ENCODE peak calls at places on chromosomes 7 and 10, in six cellular contexts. One of them, this sample, is unnamed.

GRCh38 chr7:12436896-12437535 is 33.4 kb upstream of the VWDE start:
- DNase-seq in WERI-Rb-1: peak; percentile 16
- DNase-seq in epithelial cell of proximal tubule: no peak
- DNase-seq in Peyer's patch: no peak
- DNase-seq in GM20000: no peak
- DNase-seq in AG09319: no peak
- DNase-seq in this sample: no peak

GRCh38 chr10:60293797-60294196 is 95.9 kb downstream of the ANK3 start:
- DNase-seq in WERI-Rb-1: no peak
- DNase-seq in AG09319: no peak
- DNase-seq in Peyer's patch: no peak
- DNase-seq in epithelial cell of proximal tubule: no peak
- DNase-seq in GM20000: no peak
- DNase-seq in this sample: no peak

GRCh38 chr10:124598196-124598595 is 136.6 kb downstream of the LHPP start:
- DNase-seq in GM20000: no peak
- DNase-seq in epithelial cell of proximal tubule: no peak
- DNase-seq in Peyer's patch: no peak
- DNase-seq in WERI-Rb-1: no peak
- DNase-seq in AG09319: no peak
- DNase-seq in this sample: no peak

GRCh38 chr10:27747096-27747451 is 1.5 kb upstream of the MKX start:
- DNase-seq in Peyer's patch: no peak
- DNase-seq in epithelial cell of proximal tubule: no peak
- DNase-seq in AG09319: no peak
- DNase-seq in WERI-Rb-1: no peak
- DNase-seq in GM20000: no peak
- DNase-seq in this sample: no peak

GRCh38 chr10:127999291-127999690 is 92.4 kb downstream of the PTPRE start:
- DNase-seq in epithelial cell of proximal tubule: no peak
- DNase-seq in WERI-Rb-1: no peak
- DNase-seq in GM20000: no peak
- DNase-seq in Peyer's patch: no peak
- DNase-seq in AG09319: no peak
- DNase-seq in this sample: no peak

GRCh38 chr10:14024349-14025202 is 306.1 kb downstream of the FRMD4A start:
- DNase-seq in GM20000: no peak
- DNase-seq in AG09319: no peak
- DNase-seq in epithelial cell of proximal tubule: no peak
- DNase-seq in Peyer's patch: no peak
- DNase-seq in WERI-Rb-1: no peak
- DNase-seq in this sample: no peak

GRCh38 chr7:106064329-106064728 is 47.8 kb downstream of the SYPL1 start:
- DNase-seq in AG09319: no peak
- DNase-seq in WERI-Rb-1: no peak
- DNase-seq in GM20000: no peak
- DNase-seq in epithelial cell of proximal tubule: no peak
- DNase-seq in Peyer's patch: no peak
- DNase-seq in this sample: no peak

GRCh38 chr7:39367943-39368342 is 198.3 kb upstream of the YAE1 start:
- DNase-seq in epithelial cell of proximal tubule: no peak
- DNase-seq in GM20000: no peak
- DNase-seq in WERI-Rb-1: no peak
- DNase-seq in Peyer's patch: no peak
- DNase-seq in AG09319: no peak
- DNase-seq in this sample: no peak

GRCh38 chr7:142645777-142646176 is 103.5 kb upstream of the PRSS1 start:
- DNase-seq in epithelial cell of proximal tubule: no peak
- DNase-seq in AG09319: no peak
- DNase-seq in Peyer's patch: no peak
- DNase-seq in WERI-Rb-1: peak; percentile 41
- DNase-seq in GM20000: no peak
- DNase-seq in this sample: no peak

GRCh38 chr7:47536705-47537611 is 45.0 kb downstream of the TNS3 start:
- DNase-seq in epithelial cell of proximal tubule: no peak
- DNase-seq in Peyer's patch: no peak
- DNase-seq in WERI-Rb-1: no peak
- DNase-seq in AG09319: peak; percentile 90
- DNase-seq in GM20000: no peak
- DNase-seq in this sample: no peak

GRCh38 chr10:1043532-1043995 is 5.4 kb downstream of the IDI1 start:
- DNase-seq in GM20000: peak; percentile 65
- DNase-seq in AG09319: no peak
- DNase-seq in WERI-Rb-1: no peak
- DNase-seq in Peyer's patch: peak; percentile 78
- DNase-seq in epithelial cell of proximal tubule: no peak
- DNase-seq in this sample: peak; percentile 25

GRCh38 chr7:91285966-91286365 is 21.7 kb downstream of the FZD1 start:
- DNase-seq in Peyer's patch: no peak
- DNase-seq in WERI-Rb-1: no peak
- DNase-seq in GM20000: no peak
- DNase-seq in AG09319: no peak
- DNase-seq in epithelial cell of proximal tubule: no peak
- DNase-seq in this sample: no peak

GRCh38 chr10:20622522-20623270 is 274.4 kb downstream of the NEBL start:
- DNase-seq in AG09319: peak; percentile 77
- DNase-seq in WERI-Rb-1: no peak
- DNase-seq in epithelial cell of proximal tubule: no peak
- DNase-seq in GM20000: no peak
- DNase-seq in Peyer's patch: no peak
- DNase-seq in this sample: no peak

GRCh38 chr7:125279956-125280355 is 350.3 kb upstream of the POT1 start:
- DNase-seq in Peyer's patch: no peak
- DNase-seq in WERI-Rb-1: no peak
- DNase-seq in AG09319: no peak
- DNase-seq in epithelial cell of proximal tubule: no peak
- DNase-seq in GM20000: no peak
- DNase-seq in this sample: no peak

GRCh38 chr10:84743483-84743882 is 415.1 kb downstream of the CCSER2 start:
- DNase-seq in GM20000: no peak
- DNase-seq in Peyer's patch: no peak
- DNase-seq in AG09319: no peak
- DNase-seq in epithelial cell of proximal tubule: no peak
- DNase-seq in WERI-Rb-1: no peak
- DNase-seq in this sample: no peak
- TF ChIP-seq CTCF in GM20000: no peak
- TF ChIP-seq CTCF in Peyer's patch: no peak
- TF ChIP-seq CTCF in AG09319: no peak
- TF ChIP-seq CTCF in epithelial cell of proximal tubule: peak; percentile 68
- TF ChIP-seq CTCF in WERI-Rb-1: peak; percentile 48
- TF ChIP-seq CTCF in this sample: no peak

DNA sequence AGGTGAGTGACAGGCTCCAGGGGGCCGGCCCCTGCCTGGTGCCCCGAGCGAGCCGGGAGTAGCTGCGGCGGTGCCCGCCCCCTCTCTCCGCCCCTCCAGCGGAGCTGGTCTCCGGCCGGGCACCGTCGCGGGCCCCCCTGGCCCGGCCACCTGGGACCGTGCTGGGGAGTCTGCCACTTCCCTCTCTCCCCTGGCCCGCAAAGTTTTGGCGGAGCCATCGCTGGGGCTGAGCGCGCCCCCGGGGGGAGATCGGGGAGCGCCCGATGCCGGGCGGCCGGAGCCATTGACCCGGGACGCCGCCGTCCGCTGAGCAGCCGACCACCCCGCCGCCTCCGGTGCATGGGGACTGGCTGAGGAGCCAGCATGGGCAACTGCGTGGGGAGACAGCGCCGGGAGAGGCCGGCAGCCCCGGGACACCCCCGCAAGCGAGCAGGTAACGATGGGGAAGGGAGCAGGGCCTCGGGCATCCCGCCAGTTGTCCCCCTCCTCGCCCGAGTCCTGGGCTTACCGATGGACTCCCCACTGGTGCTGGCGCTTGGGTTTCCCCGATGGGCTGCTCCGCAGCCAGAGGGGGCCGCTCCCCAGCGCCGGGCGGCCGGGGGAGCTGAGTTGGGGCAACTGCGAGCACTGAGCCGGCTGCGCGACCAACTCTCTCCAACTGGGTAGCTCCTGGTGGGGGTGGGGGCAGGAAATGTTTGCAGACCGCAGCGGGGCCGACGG is at the start of gene UBTD1:
- DNase-seq in epithelial cell of proximal tubule: no peak
- DNase-seq in AG09319: no peak
- DNase-seq in WERI-Rb-1: peak; percentile 30
- DNase-seq in GM20000: no peak
- DNase-seq in Peyer's patch: peak; percentile 45
- DNase-seq in this sample: no peak
- TF ChIP-seq CTCF in epithelial cell of proximal tubule: no peak
- TF ChIP-seq CTCF in AG09319: no peak
- TF ChIP-seq CTCF in WERI-Rb-1: no peak
- TF ChIP-seq CTCF in GM20000: no peak
- TF ChIP-seq CTCF in Peyer's patch: no peak
- TF ChIP-seq CTCF in this sample: no peak

GRCh38 chr7:141071260-141071854 is 2.5 kb upstream of the TMEM178B start:
- DNase-seq in AG09319: no peak
- DNase-seq in Peyer's patch: no peak
- DNase-seq in epithelial cell of proximal tubule: no peak
- DNase-seq in WERI-Rb-1: peak; percentile 81
- DNase-seq in GM20000: peak; percentile 28
- DNase-seq in this sample: no peak
- TF ChIP-seq CTCF in AG09319: no peak
- TF ChIP-seq CTCF in Peyer's patch: no peak
- TF ChIP-seq CTCF in epithelial cell of proximal tubule: peak; percentile 36
- TF ChIP-seq CTCF in WERI-Rb-1: peak; percentile 59
- TF ChIP-seq CTCF in GM20000: no peak
- TF ChIP-seq CTCF in this sample: no peak

DNA sequence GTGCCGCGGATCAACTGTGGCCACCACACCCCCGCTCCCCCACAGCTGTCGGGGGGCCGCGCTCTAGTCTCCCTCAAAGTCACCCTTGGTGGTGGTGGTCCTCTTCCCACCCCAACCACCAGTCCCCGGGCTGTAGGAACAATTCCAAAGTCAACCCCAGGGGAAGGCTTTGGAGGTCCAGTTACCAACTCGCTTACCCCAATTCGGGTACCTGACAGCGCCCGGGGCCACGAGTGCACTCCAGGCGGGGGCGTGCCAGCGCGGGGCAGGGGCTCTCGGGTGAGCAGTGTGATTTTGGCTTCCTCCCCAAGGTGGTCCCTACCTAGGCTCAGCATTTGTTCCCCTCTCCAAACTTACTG is 584 bp upstream of the ZMIZ1 start:
- DNase-seq in Peyer's patch: no peak
- DNase-seq in AG09319: no peak
- DNase-seq in epithelial cell of proximal tubule: no peak
- DNase-seq in WERI-Rb-1: no peak
- DNase-seq in GM20000: no peak
- DNase-seq in this sample: peak; percentile 45
- TF ChIP-seq CTCF in Peyer's patch: no peak
- TF ChIP-seq CTCF in AG09319: peak; percentile 8
- TF ChIP-seq CTCF in epithelial cell of proximal tubule: peak; percentile 12
- TF ChIP-seq CTCF in WERI-Rb-1: peak; percentile 27
- TF ChIP-seq CTCF in GM20000: no peak
- TF ChIP-seq CTCF in this sample: no peak

DNA sequence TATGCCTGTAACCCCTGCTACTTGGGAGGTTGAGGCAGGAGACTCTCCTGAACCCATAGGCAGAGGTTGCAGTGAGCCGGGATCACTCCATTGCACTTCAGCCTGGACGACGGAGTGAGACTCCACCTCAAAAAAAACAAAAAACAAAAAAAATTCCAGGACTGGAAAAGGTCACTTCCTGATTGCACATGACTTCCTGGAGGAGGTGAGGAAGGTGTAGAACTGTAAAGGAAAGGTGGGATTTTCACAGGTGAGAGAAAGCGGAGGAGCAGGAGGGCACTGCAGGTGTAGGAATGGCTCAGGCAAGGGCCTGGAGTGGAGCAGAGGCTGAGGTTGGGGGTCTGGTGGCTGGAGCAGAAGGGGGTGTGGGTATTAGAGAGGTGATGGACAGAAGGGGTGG is 3.2 kb upstream of the MUC3A start:
- DNase-seq in epithelial cell of proximal tubule: no peak
- DNase-seq in Peyer's patch: no peak
- DNase-seq in WERI-Rb-1: no peak
- DNase-seq in AG09319: no peak
- DNase-seq in GM20000: no peak
- DNase-seq in this sample: no peak
- TF ChIP-seq CTCF in epithelial cell of proximal tubule: no peak
- TF ChIP-seq CTCF in Peyer's patch: no peak
- TF ChIP-seq CTCF in WERI-Rb-1: no peak
- TF ChIP-seq CTCF in AG09319: no peak
- TF ChIP-seq CTCF in GM20000: no peak
- TF ChIP-seq CTCF in this sample: no peak

This sample was measured in activated B cell treated with CpG ODN at 0.5 μM for 24 hours.